ENCODE peak calls at places on chromosomes 1 and 21, in six cellular contexts. One of them, this sample, is unnamed.

GRCh38 chr1:156707486-156708244 is 2.3 kb upstream of the CRABP2 start:
- DNase-seq in prostate gland: no peak
- DNase-seq in transverse colon: no peak
- DNase-seq in GM12892: no peak
- DNase-seq in sigmoid colon: no peak
- DNase-seq in HCT116: no peak
- DNase-seq in this sample: no peak

GRCh38 chr21:14875704-14876364 is 189.0 kb downstream of the NRIP1 start:
- DNase-seq in HCT116: no peak
- DNase-seq in prostate gland: no peak
- DNase-seq in sigmoid colon: no peak
- DNase-seq in GM12892: no peak
- DNase-seq in transverse colon: no peak
- DNase-seq in this sample: no peak

GRCh38 chr1:86557739-86558138 is 10.9 kb downstream of the CLCA4 start:
- DNase-seq in prostate gland: no peak
- DNase-seq in transverse colon: no peak
- DNase-seq in sigmoid colon: no peak
- DNase-seq in HCT116: no peak
- DNase-seq in GM12892: no peak
- DNase-seq in this sample: no peak

GRCh38 chr1:213657040-213657439 is 330.7 kb upstream of the PROX1 start:
- DNase-seq in GM12892: no peak
- DNase-seq in prostate gland: no peak
- DNase-seq in HCT116: no peak
- DNase-seq in sigmoid colon: no peak
- DNase-seq in transverse colon: no peak
- DNase-seq in this sample: no peak

GRCh38 chr1:224205438-224205840 is 22.4 kb downstream of the DEGS1 start:
- DNase-seq in transverse colon: no peak
- DNase-seq in HCT116: no peak
- DNase-seq in sigmoid colon: no peak
- DNase-seq in prostate gland: no peak
- DNase-seq in GM12892: no peak
- DNase-seq in this sample: no peak

GRCh38 chr1:54052470-54052933 is 502 bp downstream of the TMEM59 start:
- DNase-seq in HCT116: no peak
- DNase-seq in transverse colon: peak; percentile 35
- DNase-seq in GM12892: peak; percentile 29
- DNase-seq in sigmoid colon: no peak
- DNase-seq in prostate gland: peak; percentile 21
- DNase-seq in this sample: peak; percentile 45

GRCh38 chr1:214838351-214838750 is 235.4 kb downstream of the CENPF start:
- DNase-seq in HCT116: no peak
- DNase-seq in transverse colon: no peak
- DNase-seq in sigmoid colon: no peak
- DNase-seq in prostate gland: no peak
- DNase-seq in GM12892: no peak
- DNase-seq in this sample: no peak

GRCh38 chr1:91091812-91092211 is 70.0 kb upstream of the ZNF644 start:
- DNase-seq in transverse colon: no peak
- DNase-seq in sigmoid colon: no peak
- DNase-seq in GM12892: no peak
- DNase-seq in HCT116: no peak
- DNase-seq in prostate gland: no peak
- DNase-seq in this sample: no peak

GRCh38 chr1:22711591-22712501 is 1.2 kb downstream of the EPHB2 start:
- DNase-seq in HCT116: no peak
- DNase-seq in prostate gland: no peak
- DNase-seq in GM12892: no peak
- DNase-seq in transverse colon: peak; percentile 47
- DNase-seq in sigmoid colon: no peak
- DNase-seq in this sample: no peak

GRCh38 chr1:112544753-112545152 is 36.0 kb downstream of the WNT2B start:
- DNase-seq in transverse colon: no peak
- DNase-seq in GM12892: no peak
- DNase-seq in prostate gland: no peak
- DNase-seq in sigmoid colon: no peak
- DNase-seq in HCT116: no peak
- DNase-seq in this sample: no peak

GRCh38 chr1:109474697-109475096 is 8.4 kb downstream of the SYPL2 start:
- DNase-seq in HCT116: no peak
- DNase-seq in sigmoid colon: no peak
- DNase-seq in GM12892: no peak
- DNase-seq in transverse colon: no peak
- DNase-seq in prostate gland: no peak
- DNase-seq in this sample: no peak

GRCh38 chr1:203290261-203291089 is 14.8 kb upstream of the BTG2 start:
- DNase-seq in prostate gland: peak; percentile 97
- DNase-seq in HCT116: no peak
- DNase-seq in GM12892: peak; percentile 91
- DNase-seq in sigmoid colon: peak; percentile 99
- DNase-seq in transverse colon: peak; percentile 99
- DNase-seq in this sample: no peak

GRCh38 chr1:184152502-184152901 is 101.0 kb downstream of the TSEN15 start:
- DNase-seq in HCT116: no peak
- DNase-seq in sigmoid colon: no peak
- DNase-seq in prostate gland: no peak
- DNase-seq in transverse colon: peak; percentile 13
- DNase-seq in GM12892: no peak
- DNase-seq in this sample: no peak

GRCh38 chr1:76040327-76040868 is 34.1 kb upstream of the ST6GALNAC3 start:
- DNase-seq in GM12892: no peak
- DNase-seq in transverse colon: peak; percentile 36
- DNase-seq in sigmoid colon: no peak
- DNase-seq in HCT116: no peak
- DNase-seq in prostate gland: no peak
- DNase-seq in this sample: no peak

GRCh38 chr1:208030320-208031091 is 119.6 kb upstream of the CD34 start:
- DNase-seq in sigmoid colon: peak; percentile 79
- DNase-seq in prostate gland: no peak
- DNase-seq in transverse colon: peak; percentile 26
- DNase-seq in HCT116: no peak
- DNase-seq in GM12892: no peak
- DNase-seq in this sample: no peak

GRCh38 chr1:54695764-54696163 is 19.9 kb upstream of the TTC4 start:
- DNase-seq in transverse colon: no peak
- DNase-seq in HCT116: no peak
- DNase-seq in prostate gland: no peak
- DNase-seq in GM12892: no peak
- DNase-seq in sigmoid colon: no peak
- DNase-seq in this sample: no peak

GRCh38 chr1:214446772-214447556 is 104.4 kb downstream of the PTPN14 start:
- DNase-seq in transverse colon: peak; percentile 11
- DNase-seq in prostate gland: peak; percentile 33
- DNase-seq in HCT116: peak; percentile 93
- DNase-seq in sigmoid colon: no peak
- DNase-seq in GM12892: no peak
- DNase-seq in this sample: peak; percentile 57

GRCh38 chr1:17667641-17668040 is 87.5 kb upstream of the ACTL8 start:
- DNase-seq in prostate gland: no peak
- DNase-seq in transverse colon: no peak
- DNase-seq in sigmoid colon: no peak
- DNase-seq in HCT116: no peak
- DNase-seq in GM12892: no peak
- DNase-seq in this sample: no peak

GRCh38 chr1:184593612-184594011 is 161.0 kb downstream of the EDEM3 start:
- DNase-seq in GM12892: no peak
- DNase-seq in prostate gland: no peak
- DNase-seq in transverse colon: no peak
- DNase-seq in HCT116: no peak
- DNase-seq in sigmoid colon: no peak
- DNase-seq in this sample: no peak

GRCh38 chr1:77219166-77219887 is at the start of gene PIGK:
- DNase-seq in GM12892: peak; percentile 32
- DNase-seq in sigmoid colon: peak; percentile 91
- DNase-seq in prostate gland: peak; percentile 86
- DNase-seq in HCT116: peak; percentile 83
- DNase-seq in transverse colon: peak; percentile 93
- DNase-seq in this sample: peak; percentile 58

GRCh38 chr1:7127322-7128050 is 342.2 kb downstream of the CAMTA1 start:
- DNase-seq in GM12892: no peak
- DNase-seq in HCT116: no peak
- DNase-seq in transverse colon: no peak
- DNase-seq in sigmoid colon: no peak
- DNase-seq in prostate gland: no peak
- DNase-seq in this sample: no peak

GRCh38 chr1:220983877-220984635 is 104.8 kb downstream of the HLX start:
- DNase-seq in GM12892: no peak
- DNase-seq in sigmoid colon: no peak
- DNase-seq in prostate gland: no peak
- DNase-seq in HCT116: peak; percentile 41
- DNase-seq in transverse colon: no peak
- DNase-seq in this sample: no peak

GRCh38 chr1:87820667-87821066 is 492.0 kb downstream of the LMO4 start:
- DNase-seq in sigmoid colon: no peak
- DNase-seq in prostate gland: no peak
- DNase-seq in transverse colon: no peak
- DNase-seq in HCT116: no peak
- DNase-seq in GM12892: no peak
- DNase-seq in this sample: no peak

GRCh38 chr21:25092441-25093011 is 514.8 kb downstream of the MRPL39 start:
- DNase-seq in transverse colon: no peak
- DNase-seq in HCT116: no peak
- DNase-seq in sigmoid colon: no peak
- DNase-seq in GM12892: no peak
- DNase-seq in prostate gland: no peak
- DNase-seq in this sample: no peak

GRCh38 chr1:70436617-70437236 is 25.7 kb downstream of the CTH start:
- DNase-seq in HCT116: no peak
- DNase-seq in GM12892: no peak
- DNase-seq in sigmoid colon: no peak
- DNase-seq in transverse colon: no peak
- DNase-seq in prostate gland: no peak
- DNase-seq in this sample: no peak

GRCh38 chr1:76122260-76122659 is 47.7 kb downstream of the ST6GALNAC3 start:
- DNase-seq in GM12892: no peak
- DNase-seq in transverse colon: no peak
- DNase-seq in prostate gland: no peak
- DNase-seq in sigmoid colon: no peak
- DNase-seq in HCT116: no peak
- DNase-seq in this sample: no peak

GRCh38 chr21:45415188-45415942 is 10.4 kb downstream of the COL18A1 start:
- DNase-seq in GM12892: no peak
- DNase-seq in sigmoid colon: peak; percentile 61
- DNase-seq in transverse colon: no peak
- DNase-seq in prostate gland: no peak
- DNase-seq in HCT116: no peak
- DNase-seq in this sample: no peak

GRCh38 chr1:50970927-50971582 is 1.0 kb downstream of the CDKN2C start:
- DNase-seq in prostate gland: no peak
- DNase-seq in GM12892: no peak
- DNase-seq in transverse colon: no peak
- DNase-seq in HCT116: no peak
- DNase-seq in sigmoid colon: no peak
- DNase-seq in this sample: no peak

GRCh38 chr1:24915819-24916602 is 14.1 kb downstream of the RUNX3 start:
- DNase-seq in GM12892: no peak
- DNase-seq in prostate gland: no peak
- DNase-seq in HCT116: no peak
- DNase-seq in transverse colon: no peak
- DNase-seq in sigmoid colon: no peak
- DNase-seq in this sample: no peak
- TF ChIP-seq POLR2A in GM12892: no peak
- TF ChIP-seq POLR2A in prostate gland: no peak
- TF ChIP-seq POLR2A in HCT116: no peak
- TF ChIP-seq POLR2A in transverse colon: no peak
- TF ChIP-seq POLR2A in sigmoid colon: no peak
- TF ChIP-seq POLR2A in this sample: no peak

DNA sequence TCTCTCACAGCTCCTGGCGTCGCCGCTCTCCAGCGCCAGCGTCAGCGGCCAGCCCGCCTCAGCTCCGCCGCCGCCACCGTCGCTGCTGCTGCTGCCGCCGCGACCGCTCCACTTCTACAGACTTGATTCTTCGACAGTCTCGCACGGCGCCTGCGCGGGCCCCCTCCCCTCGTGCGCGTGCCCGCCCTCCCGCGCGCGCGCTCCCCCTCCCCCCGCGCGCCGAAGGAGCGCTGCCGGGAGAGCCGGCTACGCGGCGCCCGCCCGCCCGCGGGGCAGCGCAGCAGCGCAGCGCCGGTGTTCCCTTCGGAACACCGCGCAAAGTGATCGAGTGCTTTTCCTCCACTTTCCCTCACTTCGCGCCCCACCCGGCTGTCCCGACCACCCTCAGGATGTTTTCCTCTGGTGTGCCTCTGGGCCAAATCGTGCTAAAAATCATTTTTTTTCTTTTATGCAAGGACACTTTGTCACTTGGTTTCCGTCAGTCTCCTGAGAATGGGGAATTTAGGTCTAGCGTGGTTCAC is at the start of gene IRF2BP2:
- DNase-seq in GM12892: peak; percentile 73
- DNase-seq in transverse colon: peak; percentile 86
- DNase-seq in HCT116: peak; percentile 63
- DNase-seq in sigmoid colon: peak; percentile 93
- DNase-seq in prostate gland: peak; percentile 81
- DNase-seq in this sample: no peak
- TF ChIP-seq POLR2A in GM12892: peak; percentile 85
- TF ChIP-seq POLR2A in transverse colon: peak; percentile 86
- TF ChIP-seq POLR2A in HCT116: peak; percentile 74
- TF ChIP-seq POLR2A in sigmoid colon: no peak
- TF ChIP-seq POLR2A in prostate gland: peak; percentile 89
- TF ChIP-seq POLR2A in this sample: peak; percentile 94

DNA sequence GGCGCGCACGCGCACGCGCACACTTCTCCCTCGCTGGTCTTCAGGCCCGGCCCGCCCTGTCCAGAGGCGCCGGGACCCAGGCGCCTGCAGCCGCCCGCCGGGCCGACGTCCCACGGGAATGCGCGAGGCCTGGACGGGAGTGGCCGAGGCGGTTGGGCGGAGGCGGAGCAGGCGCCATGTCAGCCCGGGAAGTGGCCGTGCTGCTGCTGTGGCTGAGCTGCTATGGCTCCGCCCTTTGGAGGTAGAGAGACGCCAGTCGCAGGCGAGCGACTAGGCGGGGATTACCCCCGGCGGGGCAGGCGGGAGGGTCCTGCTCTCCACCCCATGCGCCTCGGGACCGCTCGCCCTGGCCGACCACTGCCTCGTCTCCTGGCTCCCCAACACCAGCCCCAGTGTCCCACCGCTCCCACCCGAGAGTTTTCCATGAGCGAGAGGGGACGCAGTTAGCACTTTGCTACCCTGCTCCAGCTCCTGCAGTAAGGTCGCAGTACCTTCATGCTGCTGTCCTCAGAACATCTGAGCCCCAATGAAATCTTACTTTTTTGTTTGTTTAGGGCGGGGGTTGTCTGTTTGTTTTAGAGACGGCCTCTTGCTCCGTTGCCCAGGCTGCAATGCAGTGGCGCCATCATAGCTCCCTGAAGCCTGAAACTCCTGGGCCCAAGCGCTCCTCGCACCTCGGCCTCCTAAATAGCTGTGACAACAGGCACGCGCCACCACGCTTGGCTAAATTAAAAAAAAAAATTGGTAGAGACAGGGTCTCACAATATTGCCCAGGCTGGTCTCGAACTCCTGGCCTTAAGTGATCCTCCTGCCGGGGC is at the start of gene CATSPERE:
- DNase-seq in GM12892: peak; percentile 89
- DNase-seq in HCT116: no peak
- DNase-seq in transverse colon: peak; percentile 91
- DNase-seq in sigmoid colon: peak; percentile 93
- DNase-seq in prostate gland: peak; percentile 85
- DNase-seq in this sample: no peak
- TF ChIP-seq POLR2A in GM12892: peak; percentile 83
- TF ChIP-seq POLR2A in HCT116: no peak
- TF ChIP-seq POLR2A in transverse colon: peak; percentile 88
- TF ChIP-seq POLR2A in sigmoid colon: peak; percentile 60
- TF ChIP-seq POLR2A in prostate gland: peak; percentile 66
- TF ChIP-seq POLR2A in this sample: peak; percentile 56

GRCh38 chr1:219329606-219330005 is 155.9 kb downstream of the LYPLAL1 start:
- DNase-seq in GM12892: no peak
- DNase-seq in HCT116: no peak
- DNase-seq in prostate gland: no peak
- DNase-seq in sigmoid colon: no peak
- DNase-seq in transverse colon: no peak
- DNase-seq in this sample: no peak
- TF ChIP-seq POLR2A in GM12892: no peak
- TF ChIP-seq POLR2A in HCT116: no peak
- TF ChIP-seq POLR2A in prostate gland: no peak
- TF ChIP-seq POLR2A in sigmoid colon: no peak
- TF ChIP-seq POLR2A in transverse colon: no peak
- TF ChIP-seq POLR2A in this sample: no peak